ENCODE peak calls at places on chromosomes 5 and 9, in six cellular contexts. D is Karpas-422, F is K562, B is HepG2, G is endothelial cell of umbilical vein, P is GM23338. U is an unnamed sample.

GRCh38 chr9:92716557-92716956 is 46.6 kb upstream of the IPPK start:
- DNase-seq in P (peak; percentile 90), D (peak; percentile 93), B (peak; percentile 47), G (peak; percentile 50), F (peak; percentile 70), U (peak; percentile 69)

GRCh38 chr5:96880402-96881164 is 4.3 kb downstream of the ERAP2 start:
- DNase-seq in F (no peak), P (no peak), D (no peak), B (no peak), G (peak; percentile 88), U (no peak)

GRCh38 chr9:37429441-37430285 is 7.2 kb downstream of the GRHPR start:
- DNase-seq in D (no peak), F (no peak), B (no peak), G (no peak), P (no peak), U (no peak)

GRCh38 chr9:97237951-97238851 is 69.3 kb upstream of the CCDC180 start:
- DNase-seq in P (peak; percentile 90), F (peak; percentile 94), B (peak; percentile 52), G (peak; percentile 74), D (peak; percentile 95), U (peak; percentile 81)

GRCh38 chr9:136093331-136093986 is 1.6 kb downstream of the NACC2 start:
- DNase-seq in D (no peak), G (no peak), B (no peak), P (no peak), F (peak; percentile 80), U (no peak)

GRCh38 chr9:32395483-32396216 is 11.2 kb downstream of the ACO1 start:
- DNase-seq in P (peak; percentile 40), F (no peak), G (peak; percentile 95), D (peak; percentile 47), B (no peak), U (no peak)

GRCh38 chr9:131461166-131461565 is 41.6 kb upstream of the POMT1 start:
- DNase-seq in D (no peak), G (no peak), F (no peak), B (no peak), P (no peak), U (no peak)

GRCh38 chr5:139287890-139288635 is 5.5 kb upstream of the MATR3 start:
- DNase-seq in D (peak; percentile 70), F (no peak), G (peak; percentile 38), B (no peak), P (no peak), U (no peak)

GRCh38 chr9:70083429-70083828 is 39.8 kb downstream of the MAMDC2 start:
- DNase-seq in G (no peak), D (no peak), F (no peak), B (no peak), P (no peak), U (no peak)

GRCh38 chr9:124852829-124853531 is at the start of gene WDR38:
- DNase-seq in P (peak; percentile 89), B (peak; percentile 77), F (peak; percentile 83), D (peak; percentile 85), G (peak; percentile 65), U (peak; percentile 70)

GRCh38 chr5:31113101-31113500 is 80.4 kb upstream of the CDH6 start:
- DNase-seq in D (no peak), P (no peak), F (no peak), B (no peak), G (no peak), U (no peak)

GRCh38 chr5:111163000-111163399 is 61.2 kb upstream of the CAMK4 start:
- DNase-seq in P (no peak), F (no peak), B (no peak), D (no peak), G (no peak), U (no peak)

GRCh38 chr9:98594551-98595160 is 114.1 kb downstream of the GABBR2 start:
- DNase-seq in B (peak; percentile 12), F (no peak), D (no peak), G (no peak), P (no peak), U (no peak)

GRCh38 chr5:146199216-146199815 is 4.1 kb upstream of the RBM27 start:
- DNase-seq in B (no peak), G (no peak), D (no peak), F (no peak), P (no peak), U (no peak)

GRCh38 chr9:127388037-127388855 is 8.7 kb upstream of the SLC2A8 start:
- DNase-seq in B (peak; percentile 96), G (no peak), F (peak; percentile 18), P (no peak), D (peak; percentile 92), U (peak; percentile 88)

GRCh38 chr9:14089051-14089798 is 224.7 kb downstream of the NFIB start:
- DNase-seq in P (peak; percentile 9), B (no peak), F (no peak), G (no peak), D (no peak), U (no peak)

GRCh38 chr5:163473613-163474243 is 13.3 kb downstream of the HMMR start:
- DNase-seq in B (no peak), G (peak; percentile 18), F (no peak), P (no peak), D (peak; percentile 52), U (no peak)

GRCh38 chr5:149544199-149544472 is 7.1 kb downstream of the CSNK1A1 start:
- DNase-seq in F (no peak), P (no peak), G (peak; percentile 49), B (no peak), D (no peak), U (no peak)

GRCh38 chr5:29024052-29024451 is 1985.7 kb upstream of the CDH9 start:
- DNase-seq in D (no peak), G (no peak), P (no peak), F (no peak), B (no peak), U (no peak)

DNA sequence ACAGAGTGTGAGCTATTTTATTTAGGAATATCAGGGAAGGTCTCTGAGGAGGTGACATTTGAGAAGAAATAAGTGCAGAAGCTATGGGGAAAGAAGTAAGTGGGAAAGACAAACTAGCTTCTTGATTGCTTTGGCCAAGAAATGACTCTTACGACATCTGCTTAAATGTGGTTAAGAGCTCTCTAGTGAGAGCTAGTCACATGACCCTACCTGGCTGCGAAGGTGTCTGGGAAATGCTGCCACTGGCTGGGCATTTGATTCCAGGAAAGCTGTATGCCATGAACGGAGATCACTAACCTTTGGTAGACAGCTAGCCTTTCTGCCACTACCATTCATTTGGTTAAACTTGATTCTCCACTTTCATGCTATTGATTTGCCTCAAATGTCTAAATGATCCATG is 80.1 kb downstream of the KIAA0825 start:
- DNase-seq in G (no peak), F (no peak), D (no peak), B (no peak), P (no peak), U (no peak)
- H3K27ac ChIP-seq in G (no peak overlapping the region), F (no peak overlapping the region), D (no peak overlapping the region), B (no peak overlapping the region), P (no peak overlapping the region), U (no peak overlapping the region)

GRCh38 chr5:32308951-32309350 is 3.8 kb downstream of the MTMR12 start:
- DNase-seq in G (no peak), P (no peak), F (no peak), B (no peak), D (no peak), U (no peak)

GRCh38 chr5:32307769-32308194 is 5.0 kb downstream of the MTMR12 start:
- DNase-seq in G (no peak), F (no peak), P (no peak), D (no peak), B (no peak), U (no peak)

GRCh38 chr5:32312194-32312681 is 501 bp downstream of the MTMR12 start:
- DNase-seq in D (peak; percentile 89), F (peak; percentile 66), B (no peak), G (peak; percentile 69), P (peak; percentile 68), U (peak; percentile 60)

GRCh38 chr5:32311404-32312193 is 1.1 kb downstream of the MTMR12 start:
- DNase-seq in G (no peak), B (no peak), F (peak; percentile 36), D (peak; percentile 97), P (peak; percentile 69), U (no peak)

DNA sequence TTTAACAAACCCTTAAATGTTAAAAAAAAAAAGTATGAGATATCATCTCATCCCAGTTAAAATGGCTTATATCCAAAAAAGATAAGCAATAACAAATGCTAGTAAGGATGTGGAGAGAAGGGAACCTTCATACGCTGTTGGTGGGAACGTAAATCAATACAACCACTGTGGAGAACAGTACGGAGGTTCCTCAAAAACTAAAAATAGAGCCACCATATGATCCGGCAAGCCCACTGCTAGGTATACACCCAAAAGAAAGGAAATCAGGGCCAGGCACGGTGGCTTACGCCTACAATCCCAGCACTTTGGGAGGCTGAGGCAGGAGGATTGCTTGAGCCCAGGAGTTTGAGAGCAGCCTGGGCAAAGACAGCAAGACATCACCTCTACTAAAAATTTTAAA is 3.0 kb downstream of the MTMR12 start:
- DNase-seq in D (peak; percentile 71), F (no peak), B (no peak), P (no peak), G (no peak), U (no peak)
- H3K4me2 ChIP-seq in D (peak overlapping the region; percentile 99), F (no peak overlapping the region), B (peak overlapping the region; percentile 95), P (peak overlapping the region; percentile 96), G (no peak overlapping the region), U (no peak overlapping the region)

GRCh38 chr5:73312146-73312871 is 136.3 kb downstream of the FOXD1 start:
- DNase-seq in D (peak; percentile 51), B (no peak), P (peak; percentile 62), G (no peak), F (peak; percentile 39), U (peak; percentile 56)
- H3K27ac ChIP-seq in D (no peak overlapping the region), B (no peak overlapping the region), P (no peak overlapping the region), G (no peak overlapping the region), F (no peak overlapping the region), U (no peak overlapping the region)

DNA sequence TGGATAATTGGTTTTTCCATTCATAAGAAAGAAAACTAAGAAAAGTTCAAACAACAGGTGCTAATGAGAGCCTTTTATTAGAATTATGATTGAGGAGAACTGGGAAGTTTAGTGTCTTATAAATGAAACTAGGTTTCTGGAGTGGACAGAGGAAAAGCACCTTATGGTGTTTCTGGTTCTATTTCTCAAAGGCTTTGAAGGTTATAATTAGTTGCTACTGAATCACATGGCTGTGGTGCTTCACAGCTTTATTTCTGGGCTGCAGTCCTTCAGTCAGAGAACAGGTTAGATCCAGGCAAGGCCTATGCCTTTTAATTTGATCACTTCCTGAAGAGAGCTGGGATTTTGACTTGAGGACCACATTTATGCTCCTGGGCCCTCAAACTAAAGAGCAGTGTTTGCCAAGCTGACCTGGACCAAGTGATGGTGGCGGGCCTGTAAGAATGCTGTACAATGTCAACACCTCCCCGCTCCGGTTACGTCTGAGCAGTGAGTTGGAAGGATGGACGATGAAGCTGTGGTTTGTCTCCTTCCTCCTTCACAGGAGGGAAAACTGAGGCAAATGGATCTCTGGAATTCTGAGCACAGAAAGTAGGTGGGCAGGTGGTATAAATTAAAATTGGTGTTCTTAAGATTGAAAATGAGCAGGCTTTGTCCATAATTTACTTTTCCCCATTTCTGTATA is 56.0 kb downstream of the ZNF462 start:
- DNase-seq in F (no peak), D (no peak), G (no peak), B (no peak), P (no peak), U (no peak)
- H3K4me2 ChIP-seq in F (no peak overlapping the region), D (no peak overlapping the region), G (no peak overlapping the region), B (no peak overlapping the region), P (no peak overlapping the region), U (no peak overlapping the region)

U was measured in DND-41.